ENCODE peak calls at places on chromosome 1, in ten cellular contexts. A, T, H, P, G, U, Z, O, V and E are unnamed samples.

GRCh38 chr1:95655321-95656020 is 421.5 kb downstream of the RWDD3 start:
- DNase-seq in A (no peak), T (no peak), H (no peak), P (no peak), G (no peak), U (no peak), Z (no peak), O (no peak), V (no peak), E (peak)

GRCh38 chr1:28297826-28298225 is 31.0 kb upstream of the MED18 start:
- DNase-seq in A (no peak), T (no peak), H (no peak), P (no peak), G (no peak), U (no peak), Z (peak), O (peak), V (no peak), E (no peak)

GRCh38 chr1:208036177-208036808 is 125.4 kb upstream of the CD34 start:
- DNase-seq in A (no peak), T (no peak), H (no peak), P (no peak), G (peak), U (no peak), Z (no peak), O (no peak), V (no peak), E (no peak)

GRCh38 chr1:180504186-180504585 is 1.8 kb upstream of the ACBD6 start:
- DNase-seq in A (no peak), T (no peak), H (no peak), P (no peak), G (no peak), U (no peak), Z (no peak), O (no peak), V (peak), E (no peak)

GRCh38 chr1:175503538-175503937 is 239.9 kb downstream of the TNR start:
- DNase-seq in A (no peak), T (no peak), H (no peak), P (peak), G (no peak), U (no peak), Z (no peak), O (no peak), V (no peak), E (no peak)

GRCh38 chr1:228964178-228964819 is 229.0 kb downstream of the RHOU start:
- DNase-seq in A (peak), T (no peak), H (peak), P (no peak), G (peak), U (no peak), Z (no peak), O (no peak), V (peak), E (no peak)

GRCh38 chr1:87024936-87025537 is 110.6 kb downstream of the HS2ST1 start:
- DNase-seq in A (no peak), T (no peak), H (peak), P (no peak), G (peak), U (no peak), Z (no peak), O (no peak), V (peak), E (peak)

GRCh38 chr1:181583598-181583997 is 100.3 kb downstream of the CACNA1E start:
- DNase-seq in A (no peak), T (no peak), H (no peak), P (no peak), G (no peak), U (no peak), Z (no peak), O (no peak), V (no peak), E (peak)

GRCh38 chr1:178723541-178723940 is 1.5 kb upstream of the RALGPS2 start:
- DNase-seq in A (no peak), T (no peak), H (peak), P (no peak), G (peak), U (no peak), Z (no peak), O (no peak), V (no peak), E (no peak)

GRCh38 chr1:203555046-203555445 is 61.1 kb downstream of the OPTC start:
- DNase-seq in A (no peak), T (no peak), H (no peak), P (no peak), G (peak), U (no peak), Z (no peak), O (no peak), V (no peak), E (no peak)

GRCh38 chr1:108830119-108831008 is 26.5 kb downstream of the AKNAD1 start:
- DNase-seq in A (peak), T (peak), H (peak), P (peak), G (peak), U (no peak), Z (no peak), O (no peak), V (peak), E (no peak)

GRCh38 chr1:233885196-233886028 is 19.1 kb upstream of the SLC35F3 start:
- DNase-seq in A (no peak), T (no peak), H (no peak), P (no peak), G (peak), U (no peak), Z (no peak), O (no peak), V (no peak), E (no peak)

GRCh38 chr1:192604979-192605620 is 29.5 kb downstream of the RGS1 start:
- DNase-seq in A (no peak), T (no peak), H (peak), P (no peak), G (peak), U (no peak), Z (no peak), O (peak), V (no peak), E (no peak)

GRCh38 chr1:145711213-145711651 is 4.1 kb upstream of the PDZK1 start:
- DNase-seq in A (no peak), T (no peak), H (no peak), P (no peak), G (peak), U (peak), Z (no peak), O (no peak), V (no peak), E (no peak)